ENCODE peak calls at places on chromosomes 13 and 19, in four cellular contexts. F is CD4-positive, alpha-beta memory T cell; L is heart left ventricle; Z is body of pancreas. H is an unnamed sample. For H3K4me1, the result is how much of the 10 kb centered on the place peaks cover.

GRCh38 chr13:60540276-60540675 is 143.3 kb downstream of the TDRD3 start:
- DNase-seq in F (no peak), L (no peak), Z (no peak), H (no peak)

GRCh38 chr13:112688560-112689497 is 1.0 kb upstream of the ATP11A start:
- DNase-seq in F (peak), L (no peak), Z (no peak), H (peak)

GRCh38 chr13:50156722-50157121 is 141.5 kb downstream of the KCNRG start:
- DNase-seq in F (no peak), L (no peak), Z (no peak), H (no peak)

GRCh38 chr13:71358218-71358617 is 508.8 kb downstream of the DACH1 start:
- DNase-seq in F (no peak), L (no peak), Z (no peak), H (no peak)

GRCh38 chr13:87674143-87674772 is 3.1 kb downstream of the SLITRK5 start:
- DNase-seq in F (no peak), L (no peak), Z (no peak), H (peak)

GRCh38 chr13:44874176-44874575 is 115.1 kb downstream of the NUFIP1 start:
- DNase-seq in F (no peak), L (no peak), Z (no peak), H (no peak)

GRCh38 chr13:34294483-34295129 is 476.7 kb downstream of the RFC3 start:
- DNase-seq in F (no peak), L (no peak), Z (no peak), H (peak)

GRCh38 chr13:44280461-44280860 is 93.2 kb upstream of the SERP2 start:
- DNase-seq in F (no peak), L (no peak), Z (no peak), H (no peak)

GRCh38 chr13:21894091-21894490 is 223.2 kb downstream of the FGF9 start:
- DNase-seq in F (no peak), L (no peak), Z (no peak), H (no peak)

GRCh38 chr19:35462476-35462953 is 14.5 kb downstream of the FFAR2 start:
- DNase-seq in F (peak), L (no peak), Z (no peak), H (no peak)
- H3K4me1 ChIP-seq in F (half or more), L (under half), Z (under half), H (under half)

GRCh38 chr19:389246-389934 is 19.6 kb downstream of the C2CD4C start:
- DNase-seq in F (no peak), L (peak), Z (no peak), H (no peak)
- H3K4me3 ChIP-seq in F (no peak), L (no peak), Z (no peak), H (no peak)

GRCh38 chr19:9037415-9038062 is 27.3 kb upstream of the MUC16 start:
- DNase-seq in F (no peak), L (no peak), Z (no peak), H (no peak)
- H3K27ac ChIP-seq in F (no peak), L (no peak), Z (no peak), H (no peak)

GRCh38 chr19:8097198-8097597 is 44.6 kb downstream of the CCL25 start:
- DNase-seq in F (no peak), L (no peak), Z (no peak), H (no peak)

GRCh38 chr19:8093740-8094139 is 41.2 kb downstream of the CCL25 start:
- DNase-seq in F (no peak), L (no peak), Z (no peak), H (no peak)

GRCh38 chr19:8095354-8095886 is 42.9 kb downstream of the CCL25 start:
- DNase-seq in F (no peak), L (no peak), Z (no peak), H (no peak)

GRCh38 chr19:8096071-8096470 is 43.5 kb downstream of the CCL25 start:
- DNase-seq in F (no peak), L (no peak), Z (no peak), H (no peak)

GRCh38 chr19:8094336-8094735 is 41.8 kb downstream of the CCL25 start:
- DNase-seq in F (no peak), L (no peak), Z (no peak), H (no peak)
- H3K4me1 ChIP-seq in F (under half), L (under half), Z (under half), H (under half)

GRCh38 chr19:10874019-10874418 is 2.7 kb downstream of the CARM1 start:
- DNase-seq in F (no peak), L (no peak), Z (no peak), H (no peak)
- H3K4me3 ChIP-seq in F (no peak), L (no peak), Z (no peak), H (no peak)

DNA sequence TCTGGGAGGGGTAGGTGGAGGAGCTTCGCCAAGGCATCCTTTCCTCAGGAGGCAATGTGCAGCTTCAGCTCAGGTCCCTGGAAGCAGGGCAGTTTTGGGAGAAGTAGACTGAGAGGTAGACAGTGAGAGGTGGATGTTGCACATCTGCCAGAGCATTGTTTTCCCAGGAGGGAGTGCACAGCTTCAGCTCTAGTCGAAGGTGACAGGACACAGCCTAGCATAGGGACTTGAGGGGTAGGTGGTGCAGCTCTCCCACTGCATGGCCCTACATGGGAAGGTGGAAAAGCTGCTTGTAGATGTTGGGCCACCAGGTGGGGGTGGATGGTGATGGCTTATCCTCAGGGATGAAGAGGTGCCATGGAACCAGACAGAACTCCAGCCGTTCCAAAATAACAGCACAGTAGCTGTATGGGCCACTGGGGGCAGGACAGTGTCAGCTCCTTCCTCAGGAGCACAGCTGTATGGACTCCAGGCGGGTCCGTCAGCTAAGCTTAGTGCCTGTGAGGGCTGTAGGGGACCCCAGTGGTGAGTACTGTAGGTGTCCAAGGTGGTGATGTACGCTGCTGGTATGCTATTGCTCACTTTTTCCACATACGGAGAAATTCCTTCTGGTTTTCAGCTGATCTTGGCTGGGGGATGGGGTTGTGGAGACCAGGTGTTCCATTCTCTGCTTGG is 17.4 kb upstream of the ZNF543 start:
- DNase-seq in F (no peak), L (no peak), Z (no peak), H (no peak)
- H3K27ac ChIP-seq in F (no peak), L (no peak), Z (no peak), H (no peak)

H was measured in ovary.